ENCODE peak calls at places on chromosomes 7 and 10, in eight cellular contexts. P is psoas muscle, U is IMR-90, J is astrocyte, G is ovary, B is colonic mucosa, X is GM23248, W is uterus. Z is an unnamed sample. For H3K36me3, the result is how much of the 10 kb centered on the place peaks cover.

GRCh38 chr7:601573-602340 is 82.1 kb upstream of the PDGFA start:
- DNase-seq in P (peak), U (peak), J (no peak), G (peak), B (peak), X (peak), W (peak), Z (peak)

GRCh38 chr7:43764807-43765491 is 6.5 kb downstream of the BLVRA start:
- DNase-seq in P (no peak), U (peak), J (peak), G (no peak), B (no peak), X (peak), W (no peak), Z (no peak)

GRCh38 chr7:134844200-134844599 is 64.8 kb downstream of the CALD1 start:
- DNase-seq in P (no peak), U (no peak), J (no peak), G (no peak), B (no peak), X (no peak), W (no peak), Z (no peak)

GRCh38 chr7:18546576-18546975 is 51.0 kb downstream of the HDAC9 start:
- DNase-seq in P (no peak), U (no peak), J (no peak), G (no peak), B (no peak), X (no peak), W (no peak), Z (no peak)

GRCh38 chr10:42866115-42866995 is 83.8 kb downstream of the BMS1 start:
- DNase-seq in P (peak), U (peak), J (peak), G (peak), B (peak), X (peak), W (peak), Z (peak)

GRCh38 chr10:69337312-69338132 is 59.2 kb downstream of the HK1 start:
- DNase-seq in P (no peak), U (peak), J (peak), G (no peak), B (no peak), X (peak), W (no peak), Z (peak)

GRCh38 chr7:15507708-15508107 is 54.1 kb downstream of the AGMO start:
- DNase-seq in P (no peak), U (no peak), J (no peak), G (no peak), B (no peak), X (no peak), W (no peak), Z (no peak)

GRCh38 chr7:70805360-70805759 is 326.6 kb upstream of the GALNT17 start:
- DNase-seq in P (no peak), U (no peak), J (peak), G (no peak), B (no peak), X (no peak), W (no peak), Z (no peak)

GRCh38 chr7:47253650-47254080 is 328.2 kb downstream of the TNS3 start:
- DNase-seq in P (peak), U (peak), J (peak), G (peak), B (peak), X (peak), W (peak), Z (peak)

GRCh38 chr10:59315465-59315864 is 46.9 kb downstream of the FAM13C start:
- DNase-seq in P (no peak), U (no peak), J (no peak), G (no peak), B (no peak), X (no peak), W (no peak), Z (no peak)

GRCh38 chr7:100191775-100192174 is 14.1 kb downstream of the STAG3 start:
- DNase-seq in P (no peak), U (peak), J (peak), G (no peak), B (no peak), X (peak), W (no peak), Z (no peak)

GRCh38 chr7:4191525-4191924 is 490.6 kb upstream of the FOXK1 start:
- DNase-seq in P (no peak), U (no peak), J (no peak), G (no peak), B (no peak), X (no peak), W (no peak), Z (no peak)
- H3K36me3 ChIP-seq in P (under half), U (under half), J (under half), G (under half), B (under half), X (under half), W (under half), Z (under half)

GRCh38 chr10:29857843-29858242 is 201.5 kb downstream of the JCAD start:
- DNase-seq in P (no peak), U (no peak), J (no peak), G (no peak), B (no peak), X (no peak), W (no peak), Z (no peak)
- H3K36me3 ChIP-seq in P (under half), U (under half), J (under half), G (under half), B (under half), X (under half), W (under half), Z (under half)

GRCh38 chr10:17650416-17650815 is 6.5 kb downstream of the STAM start:
- DNase-seq in P (no peak), U (no peak), J (no peak), G (no peak), B (no peak), X (no peak), W (no peak), Z (peak)

GRCh38 chr10:17651891-17652290 is 7.9 kb downstream of the STAM start:
- DNase-seq in P (no peak), U (no peak), J (peak), G (no peak), B (no peak), X (peak), W (no peak), Z (peak)

GRCh38 chr10:17649836-17650235 is 5.9 kb downstream of the STAM start:
- DNase-seq in P (no peak), U (peak), J (peak), G (no peak), B (no peak), X (peak), W (no peak), Z (peak)

GRCh38 chr10:17647316-17647715 is 3.4 kb downstream of the STAM start:
- DNase-seq in P (no peak), U (no peak), J (peak), G (no peak), B (no peak), X (no peak), W (no peak), Z (no peak)

GRCh38 chr10:17649052-17649451 is 5.1 kb downstream of the STAM start:
- DNase-seq in P (no peak), U (no peak), J (no peak), G (no peak), B (no peak), X (no peak), W (no peak), Z (no peak)
- H3K36me3 ChIP-seq in P (under half), U (under half), J (under half), G (under half), B (under half), X (under half), W (under half), Z (under half)

DNA sequence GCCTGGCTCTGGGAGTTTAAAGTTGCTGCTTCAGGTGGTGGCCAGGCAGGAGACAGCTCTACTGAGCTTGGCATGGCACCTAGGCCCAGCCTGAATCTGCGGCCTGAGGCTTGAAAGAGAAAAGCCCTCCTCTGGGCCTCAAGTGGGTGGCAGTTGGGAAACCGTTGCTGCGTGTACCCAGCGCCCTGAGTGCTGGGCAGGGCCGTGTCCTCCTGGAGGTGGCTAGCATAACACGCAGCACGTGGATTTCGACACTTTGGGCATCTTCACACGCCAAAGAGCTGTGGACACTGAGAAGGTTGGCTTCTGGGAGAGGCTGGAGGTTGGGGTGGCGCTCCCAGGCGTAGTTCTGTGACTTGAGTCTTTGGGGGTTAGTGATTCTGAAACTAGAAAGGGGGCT is 2.5 kb downstream of the ZNF316 start:
- DNase-seq in P (no peak), U (no peak), J (no peak), G (no peak), B (no peak), X (no peak), W (no peak), Z (no peak)
- H3K36me3 ChIP-seq in P (under half), U (under half), J (under half), G (under half), B (under half), X (under half), W (under half), Z (under half)

DNA sequence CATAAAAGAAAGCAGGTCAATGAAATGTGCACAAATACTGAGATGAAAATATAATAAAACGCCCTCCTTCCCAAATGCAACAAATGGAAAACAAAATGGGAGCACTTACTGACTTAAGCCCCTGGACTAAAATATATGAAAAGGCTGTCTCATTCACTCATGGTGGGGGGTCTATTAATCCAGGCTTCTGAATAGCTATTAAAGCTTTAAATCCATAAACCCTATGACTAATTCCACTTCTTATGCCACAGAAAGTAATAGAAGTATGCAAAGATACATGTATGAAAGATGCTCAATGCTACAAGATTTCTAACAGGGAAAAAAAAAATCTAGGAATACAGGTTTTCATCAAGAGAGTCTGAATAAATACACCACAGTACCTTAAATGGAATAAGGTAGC is 20.5 kb downstream of the EIF3A start:
- DNase-seq in P (no peak), U (no peak), J (no peak), G (no peak), B (no peak), X (no peak), W (no peak), Z (peak)
- H3K36me3 ChIP-seq in P (half or more), U (half or more), J (half or more), G (under half), B (under half), X (half or more), W (under half), Z (half or more)

GRCh38 chr10:102603946-102604345 is 40.3 kb upstream of the TRIM8 start:
- DNase-seq in P (no peak), U (peak), J (no peak), G (no peak), B (no peak), X (peak), W (no peak), Z (peak)
- H3K36me3 ChIP-seq in P (under half), U (under half), J (under half), G (under half), B (under half), X (under half), W (under half), Z (under half)

DNA sequence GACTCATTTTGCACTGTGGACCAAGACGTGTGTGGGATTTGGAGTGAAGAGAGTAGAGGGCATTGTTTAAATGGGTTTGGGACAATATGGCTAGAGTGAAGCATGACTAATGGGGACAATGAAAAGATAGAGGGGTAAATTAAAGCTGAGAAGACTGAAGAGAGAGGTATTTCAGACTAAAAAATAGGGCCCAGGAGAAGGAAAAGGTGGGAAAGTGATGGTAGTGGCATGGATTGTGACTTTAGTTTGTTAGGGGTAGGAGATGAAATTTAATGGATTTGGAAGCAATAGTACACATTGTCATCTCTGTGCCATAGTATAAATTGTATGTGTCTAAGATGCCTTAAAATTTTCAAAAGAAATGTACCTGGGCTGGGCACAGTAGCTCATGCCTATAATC is 18.2 kb downstream of the CDK1 start:
- DNase-seq in P (no peak), U (no peak), J (no peak), G (no peak), B (no peak), X (no peak), W (no peak), Z (no peak)
- H3K36me3 ChIP-seq in P (under half), U (under half), J (under half), G (under half), B (under half), X (under half), W (under half), Z (under half)

GRCh38 chr7:139078911-139079310 is 30.6 kb downstream of the ZC3HAV1 start:
- DNase-seq in P (no peak), U (no peak), J (no peak), G (no peak), B (no peak), X (no peak), W (no peak), Z (no peak)
- H3K36me3 ChIP-seq in P (half or more), U (under half), J (under half), G (under half), B (under half), X (under half), W (under half), Z (half or more)

GRCh38 chr7:152203095-152203494 is 177.6 kb downstream of the GALNT11 start:
- DNase-seq in P (no peak), U (no peak), J (no peak), G (no peak), B (no peak), X (no peak), W (no peak), Z (no peak)

GRCh38 chr7:152196391-152196790 is 170.9 kb downstream of the GALNT11 start:
- DNase-seq in P (no peak), U (no peak), J (no peak), G (no peak), B (no peak), X (no peak), W (no peak), Z (no peak)

GRCh38 chr7:152202056-152202455 is 176.6 kb downstream of the GALNT11 start:
- DNase-seq in P (no peak), U (peak), J (peak), G (no peak), B (no peak), X (peak), W (no peak), Z (peak)

GRCh38 chr7:152200395-152200794 is 174.9 kb downstream of the GALNT11 start:
- DNase-seq in P (no peak), U (no peak), J (no peak), G (no peak), B (no peak), X (no peak), W (no peak), Z (no peak)
- H3K36me3 ChIP-seq in P (half or more), U (under half), J (under half), G (under half), B (under half), X (under half), W (under half), Z (under half)

Z was measured in osteoblast.